ENCODE peak calls at places on chromosomes 11 and 22, in four cellular contexts. F is K562, E is GM12878, B is HepG2. W is an unnamed sample.

GRCh38 chr11:82999232-82999631 is 72.5 kb downstream of the RAB30 start:
- DNase-seq in B (no peak), E (no peak), F (no peak), W (no peak)

GRCh38 chr11:533049-533585 is 2.3 kb downstream of the HRAS start:
- DNase-seq in F (no peak), E (no peak), B (no peak), W (peak)

GRCh38 chr11:128437137-128437536 is 150.2 kb downstream of the ETS1 start:
- DNase-seq in E (no peak), B (no peak), F (no peak), W (no peak)

GRCh38 chr11:11995601-11996000 is 12.8 kb downstream of the DKK3 start:
- DNase-seq in F (no peak), B (no peak), E (no peak), W (no peak)

GRCh38 chr22:40396882-40397281 is 26.5 kb downstream of the SGSM3 start:
- DNase-seq in F (no peak), B (no peak), E (no peak), W (peak)

GRCh38 chr22:49331878-49332277 is 495.8 kb downstream of the BRD1 start:
- DNase-seq in E (no peak), F (no peak), B (no peak), W (no peak)

GRCh38 chr11:12900496-12900895 is 108.6 kb upstream of the RASSF10 start:
- DNase-seq in E (no peak), F (no peak), B (peak), W (no peak)

GRCh38 chr11:31487848-31488247 is 21.6 kb downstream of the IMMP1L start:
- DNase-seq in F (no peak), B (peak), E (no peak), W (no peak)

GRCh38 chr11:33984682-33985389 is 66.7 kb upstream of the CAPRIN1 start:
- DNase-seq in F (peak), E (no peak), B (no peak), W (no peak)

GRCh38 chr11:128525411-128526243 is 61.7 kb downstream of the ETS1 start:
- DNase-seq in F (no peak), E (no peak), B (no peak), W (no peak)

GRCh38 chr22:35915477-35916013 is 113.1 kb downstream of the RBFOX2 start:
- DNase-seq in E (no peak), B (no peak), F (no peak), W (no peak)

GRCh38 chr11:118953265-118953664 is 2.8 kb upstream of the UPK2 start:
- DNase-seq in F (no peak), B (no peak), E (no peak), W (peak)
- TF ChIP-seq ESRRA in F (no peak), B (no peak), E (no peak), W (no peak)

GRCh38 chr11:78821371-78822306 is 247.0 kb upstream of the NARS2 start:
- DNase-seq in E (no peak), B (no peak), F (no peak), W (no peak)
- TF ChIP-seq CREM in E (no peak), B (no peak), F (no peak), W (no peak)

GRCh38 chr22:37492428-37493344 is 6.5 kb upstream of the MFNG start:
- DNase-seq in E (no peak), B (no peak), F (peak), W (peak)
- TF ChIP-seq CTCF in E (peak), B (peak), F (peak), W (peak)

GRCh38 chr11:44243633-44244343 is 66.2 kb downstream of the ALX4 start:
- DNase-seq in B (peak), E (no peak), F (no peak), W (peak)
- TF ChIP-seq ESRRA in B (peak), E (no peak), F (no peak), W (no peak)

GRCh38 chr11:62613275-62613864 is 313 bp downstream of the ROM1 start:
- DNase-seq in B (no peak), F (no peak), E (no peak), W (no peak)

GRCh38 chr11:62610814-62611704 is 1.5 kb downstream of the EML3 start:
- DNase-seq in B (no peak), F (no peak), E (no peak), W (no peak)

GRCh38 chr11:62612366-62613274 is at the start of the genes EML3 and ROM1:
- DNase-seq in B (peak), E (no peak), F (peak), W (peak)

GRCh38 chr11:62610403-62610802 is 2.2 kb downstream of the EML3 start:
- DNase-seq in E (no peak), F (no peak), B (no peak), W (no peak)

GRCh38 chr11:62611705-62612365 is 740 bp downstream of the EML3 start:
- DNase-seq in B (no peak), E (no peak), F (peak), W (peak)
- TF ChIP-seq CREM in B (no peak), E (peak), F (no peak), W (no peak)

DNA sequence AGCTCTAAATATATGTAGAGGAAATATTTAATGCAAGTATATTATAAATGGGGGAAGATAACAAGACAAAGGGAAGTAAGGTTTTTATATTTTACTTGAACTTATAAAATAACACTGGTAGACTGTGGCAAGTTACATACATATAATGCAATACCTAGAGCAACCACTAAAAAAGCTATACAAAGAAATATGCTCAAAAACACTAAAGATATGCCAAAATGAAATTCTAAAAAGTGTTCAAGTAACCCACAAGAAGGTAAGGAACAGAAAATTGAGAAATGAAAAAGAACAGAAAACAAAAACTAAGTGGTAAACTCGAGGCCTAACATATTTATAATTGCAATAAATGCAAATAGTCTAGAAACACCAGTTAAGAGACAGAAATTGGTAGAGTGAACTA is 32.5 kb downstream of the BTG4 start:
- DNase-seq in E (no peak), F (no peak), B (no peak), W (no peak)
- TF ChIP-seq CTCF in E (no peak), F (no peak), B (no peak), W (no peak)

W was measured in WTC11.